ENCODE peak calls at places on chromosomes 3 and 15, in seven cellular contexts. One of them, this sample, is unnamed.

GRCh38 chr3:171088984-171089754 is 62.6 kb upstream of the SLC2A2 start:
- DNase-seq in fibroblast of pulmonary artery: peak
- DNase-seq in brain microvascular endothelial cell: peak
- DNase-seq in COLO829: peak
- DNase-seq in ureter: no peak
- DNase-seq in CD4-positive, alpha-beta T cell: no peak
- DNase-seq in iPS DF 6.9: no peak
- DNase-seq in this sample: no peak

GRCh38 chr3:136957751-136958288 is at the start of gene IL20RB:
- DNase-seq in fibroblast of pulmonary artery: peak
- DNase-seq in brain microvascular endothelial cell: no peak
- DNase-seq in COLO829: no peak
- DNase-seq in ureter: no peak
- DNase-seq in CD4-positive, alpha-beta T cell: no peak
- DNase-seq in iPS DF 6.9: peak
- DNase-seq in this sample: no peak

GRCh38 chr3:60086811-60087210 is 1037.0 kb upstream of the CFAP20DC start:
- DNase-seq in fibroblast of pulmonary artery: no peak
- DNase-seq in brain microvascular endothelial cell: peak
- DNase-seq in COLO829: peak
- DNase-seq in ureter: no peak
- DNase-seq in CD4-positive, alpha-beta T cell: no peak
- DNase-seq in iPS DF 6.9: no peak
- DNase-seq in this sample: no peak

GRCh38 chr3:190375250-190375649 is 12.7 kb upstream of the CLDN16 start:
- DNase-seq in fibroblast of pulmonary artery: no peak
- DNase-seq in brain microvascular endothelial cell: no peak
- DNase-seq in COLO829: no peak
- DNase-seq in ureter: no peak
- DNase-seq in CD4-positive, alpha-beta T cell: no peak
- DNase-seq in iPS DF 6.9: no peak
- DNase-seq in this sample: no peak

GRCh38 chr3:195866686-195867511 is 41.5 kb downstream of the TNK2 start:
- DNase-seq in fibroblast of pulmonary artery: no peak
- DNase-seq in brain microvascular endothelial cell: no peak
- DNase-seq in COLO829: no peak
- DNase-seq in ureter: no peak
- DNase-seq in CD4-positive, alpha-beta T cell: no peak
- DNase-seq in iPS DF 6.9: no peak
- DNase-seq in this sample: no peak

GRCh38 chr3:15325228-15325627 is 7.2 kb downstream of the SH3BP5 start:
- DNase-seq in fibroblast of pulmonary artery: peak
- DNase-seq in brain microvascular endothelial cell: peak
- DNase-seq in COLO829: no peak
- DNase-seq in ureter: no peak
- DNase-seq in CD4-positive, alpha-beta T cell: no peak
- DNase-seq in iPS DF 6.9: no peak
- DNase-seq in this sample: peak

GRCh38 chr3:183279371-183279770 is 26.3 kb downstream of the B3GNT5 start:
- DNase-seq in fibroblast of pulmonary artery: no peak
- DNase-seq in brain microvascular endothelial cell: no peak
- DNase-seq in COLO829: peak
- DNase-seq in ureter: no peak
- DNase-seq in CD4-positive, alpha-beta T cell: no peak
- DNase-seq in iPS DF 6.9: no peak
- DNase-seq in this sample: no peak

GRCh38 chr3:32428092-32429068 is 36.7 kb downstream of the CMTM7 start:
- DNase-seq in fibroblast of pulmonary artery: no peak
- DNase-seq in brain microvascular endothelial cell: no peak
- DNase-seq in COLO829: peak
- DNase-seq in ureter: no peak
- DNase-seq in CD4-positive, alpha-beta T cell: peak
- DNase-seq in iPS DF 6.9: no peak
- DNase-seq in this sample: no peak

GRCh38 chr15:92162657-92163056 is 231.0 kb upstream of the ST8SIA2 start:
- DNase-seq in fibroblast of pulmonary artery: no peak
- DNase-seq in brain microvascular endothelial cell: no peak
- DNase-seq in COLO829: no peak
- DNase-seq in ureter: no peak
- DNase-seq in CD4-positive, alpha-beta T cell: no peak
- DNase-seq in iPS DF 6.9: no peak
- DNase-seq in this sample: no peak

GRCh38 chr3:78825858-78826215 is 942.0 kb downstream of the ROBO1 start:
- DNase-seq in fibroblast of pulmonary artery: no peak
- DNase-seq in brain microvascular endothelial cell: no peak
- DNase-seq in COLO829: no peak
- DNase-seq in ureter: no peak
- DNase-seq in CD4-positive, alpha-beta T cell: no peak
- DNase-seq in iPS DF 6.9: no peak
- DNase-seq in this sample: no peak

GRCh38 chr3:14927308-14927707 is 20.1 kb upstream of the NR2C2 start:
- DNase-seq in fibroblast of pulmonary artery: no peak
- DNase-seq in brain microvascular endothelial cell: no peak
- DNase-seq in COLO829: no peak
- DNase-seq in ureter: no peak
- DNase-seq in CD4-positive, alpha-beta T cell: no peak
- DNase-seq in iPS DF 6.9: no peak
- DNase-seq in this sample: no peak

GRCh38 chr3:134441321-134441720 is 44.5 kb downstream of the ANAPC13 start:
- DNase-seq in fibroblast of pulmonary artery: no peak
- DNase-seq in brain microvascular endothelial cell: no peak
- DNase-seq in COLO829: no peak
- DNase-seq in ureter: no peak
- DNase-seq in CD4-positive, alpha-beta T cell: no peak
- DNase-seq in iPS DF 6.9: no peak
- DNase-seq in this sample: no peak

GRCh38 chr3:174436367-174436766 is 422.8 kb upstream of the NAALADL2 start:
- DNase-seq in fibroblast of pulmonary artery: no peak
- DNase-seq in brain microvascular endothelial cell: no peak
- DNase-seq in COLO829: no peak
- DNase-seq in ureter: peak
- DNase-seq in CD4-positive, alpha-beta T cell: no peak
- DNase-seq in iPS DF 6.9: no peak
- DNase-seq in this sample: no peak

GRCh38 chr3:14238356-14238755 is 59.7 kb downstream of the LSM3 start:
- DNase-seq in fibroblast of pulmonary artery: no peak
- DNase-seq in brain microvascular endothelial cell: no peak
- DNase-seq in COLO829: no peak
- DNase-seq in ureter: peak
- DNase-seq in CD4-positive, alpha-beta T cell: no peak
- DNase-seq in iPS DF 6.9: no peak
- DNase-seq in this sample: no peak

GRCh38 chr3:110521019-110521418 is 550.6 kb upstream of the NECTIN3 start:
- DNase-seq in fibroblast of pulmonary artery: peak
- DNase-seq in brain microvascular endothelial cell: peak
- DNase-seq in COLO829: peak
- DNase-seq in ureter: no peak
- DNase-seq in CD4-positive, alpha-beta T cell: no peak
- DNase-seq in iPS DF 6.9: no peak
- DNase-seq in this sample: no peak

GRCh38 chr3:99394831-99395733 is 243.3 kb upstream of the COL8A1 start:
- DNase-seq in fibroblast of pulmonary artery: peak
- DNase-seq in brain microvascular endothelial cell: peak
- DNase-seq in COLO829: no peak
- DNase-seq in ureter: no peak
- DNase-seq in CD4-positive, alpha-beta T cell: no peak
- DNase-seq in iPS DF 6.9: no peak
- DNase-seq in this sample: no peak

GRCh38 chr15:65532738-65533051 is 2.4 kb downstream of the HACD3 start:
- DNase-seq in fibroblast of pulmonary artery: peak
- DNase-seq in brain microvascular endothelial cell: no peak
- DNase-seq in COLO829: no peak
- DNase-seq in ureter: no peak
- DNase-seq in CD4-positive, alpha-beta T cell: no peak
- DNase-seq in iPS DF 6.9: no peak
- DNase-seq in this sample: no peak

GRCh38 chr3:112101946-112102345 is 15.8 kb downstream of the C3orf52 start:
- DNase-seq in fibroblast of pulmonary artery: peak
- DNase-seq in brain microvascular endothelial cell: peak
- DNase-seq in COLO829: no peak
- DNase-seq in ureter: no peak
- DNase-seq in CD4-positive, alpha-beta T cell: no peak
- DNase-seq in iPS DF 6.9: no peak
- DNase-seq in this sample: no peak

GRCh38 chr3:197878427-197878826 is 71.6 kb upstream of the RPL35A start:
- DNase-seq in fibroblast of pulmonary artery: no peak
- DNase-seq in brain microvascular endothelial cell: no peak
- DNase-seq in COLO829: no peak
- DNase-seq in ureter: no peak
- DNase-seq in CD4-positive, alpha-beta T cell: no peak
- DNase-seq in iPS DF 6.9: no peak
- DNase-seq in this sample: no peak

GRCh38 chr3:65706786-65707568 is 331.7 kb downstream of the MAGI1 start:
- DNase-seq in fibroblast of pulmonary artery: no peak
- DNase-seq in brain microvascular endothelial cell: no peak
- DNase-seq in COLO829: no peak
- DNase-seq in ureter: no peak
- DNase-seq in CD4-positive, alpha-beta T cell: no peak
- DNase-seq in iPS DF 6.9: no peak
- DNase-seq in this sample: no peak

GRCh38 chr3:68854170-68854569 is 78.2 kb downstream of the TAFA4 start:
- DNase-seq in fibroblast of pulmonary artery: no peak
- DNase-seq in brain microvascular endothelial cell: no peak
- DNase-seq in COLO829: no peak
- DNase-seq in ureter: no peak
- DNase-seq in CD4-positive, alpha-beta T cell: no peak
- DNase-seq in iPS DF 6.9: no peak
- DNase-seq in this sample: no peak

This sample was measured in cerebellum.